ENCODE peak calls at places on chromosomes 4 and X, in six cellular contexts. D is mucosa of descending colon, Y is fibroblast of lung, K is heart right ventricle, R is epithelial cell of esophagus, M is suprapubic skin. X is an unnamed sample.

GRCh38 chr4:4247711-4248035 is 350 bp downstream of the TMEM128 start:
- DNase-seq in D (no peak), Y (no peak), K (no peak), R (no peak), M (no peak), X (no peak)

GRCh38 chr4:67327245-67327860 is 217.9 kb downstream of the CENPC start:
- DNase-seq in D (no peak), Y (peak), K (no peak), R (peak), M (no peak), X (no peak)

GRCh38 chr4:14431155-14432134 is 570.8 kb upstream of the CPEB2 start:
- DNase-seq in D (no peak), Y (no peak), K (no peak), R (no peak), M (no peak), X (no peak)

GRCh38 chr4:8355864-8356565 is 84.5 kb downstream of the ACOX3 start:
- DNase-seq in D (no peak), Y (no peak), K (no peak), R (peak), M (no peak), X (peak)

GRCh38 chr4:36333303-36333877 is 52.0 kb downstream of the DTHD1 start:
- DNase-seq in D (no peak), Y (no peak), K (no peak), R (no peak), M (no peak), X (no peak)

GRCh38 chr4:52015366-52015765 is 4.8 kb downstream of the LRRC66 start:
- DNase-seq in D (no peak), Y (peak), K (no peak), R (no peak), M (no peak), X (no peak)

GRCh38 chr4:102809190-102809589 is 18.2 kb downstream of the UBE2D3 start:
- DNase-seq in D (no peak), Y (no peak), K (no peak), R (no peak), M (no peak), X (no peak)

GRCh38 chr4:105709081-105709450 is 482 bp downstream of the GSTCD start:
- DNase-seq in D (no peak), Y (peak), K (no peak), R (peak), M (peak), X (peak)

GRCh38 chr4:73127839-73128448 is 58.4 kb upstream of the COX18 start:
- DNase-seq in D (no peak), Y (peak), K (no peak), R (peak), M (no peak), X (no peak)

GRCh38 chrX:20906571-20906970 is 467.6 kb upstream of the CNKSR2 start:
- DNase-seq in D (no peak), Y (no peak), K (no peak), R (peak), M (no peak), X (peak)

GRCh38 chrX:69291111-69291510 is 125.9 kb upstream of the PJA1 start:
- DNase-seq in D (no peak), Y (no peak), K (no peak), R (no peak), M (no peak), X (no peak)

GRCh38 chrX:40245411-40246140 is 147.8 kb upstream of the BCOR start:
- DNase-seq in D (no peak), Y (peak), K (no peak), R (no peak), M (no peak), X (no peak)

GRCh38 chr4:143558823-143559756 is 45.6 kb downstream of the SMARCA5 start:
- DNase-seq in D (peak), Y (peak), K (peak), R (peak), M (peak), X (peak)

GRCh38 chrX:48938721-48939416 is 18.5 kb downstream of the OTUD5 start:
- DNase-seq in D (no peak), Y (no peak), K (no peak), R (no peak), M (no peak), X (no peak)

GRCh38 chr4:120902925-120903324 is 19.6 kb downstream of the PRDM5 start:
- DNase-seq in D (no peak), Y (no peak), K (no peak), R (no peak), M (no peak), X (no peak)

GRCh38 chrX:49308604-49309269 is 5.3 kb downstream of the GAGE10 start:
- DNase-seq in D (no peak), Y (peak), K (no peak), R (no peak), M (no peak), X (peak)

GRCh38 chr4:17030543-17030942 is 132.1 kb upstream of the LDB2 start:
- DNase-seq in D (no peak), Y (peak), K (no peak), R (peak), M (no peak), X (peak)

GRCh38 chr4:39228377-39228776 is 46.0 kb downstream of the WDR19 start:
- DNase-seq in D (no peak), Y (no peak), K (no peak), R (no peak), M (no peak), X (no peak)

GRCh38 chr4:3352505-3352904 is 59.7 kb downstream of the RGS12 start:
- DNase-seq in D (no peak), Y (no peak), K (no peak), R (no peak), M (no peak), X (no peak)

GRCh38 chr4:917466-917865 is 14.7 kb downstream of the GAK start:
- DNase-seq in D (no peak), Y (no peak), K (no peak), R (no peak), M (peak), X (no peak)

GRCh38 chrX:74535211-74535621 is 79.2 kb downstream of the RLIM start:
- DNase-seq in D (no peak), Y (peak), K (no peak), R (peak), M (no peak), X (no peak)
- H3K4me3 ChIP-seq in D (no peak), Y (peak), K (peak), R (peak), M (peak), X (peak)

GRCh38 chrX:38940547-38940946 is 139.3 kb downstream of the MID1IP1 start:
- DNase-seq in D (no peak), Y (peak), K (no peak), R (peak), M (no peak), X (no peak)
- H3K4me3 ChIP-seq in D (no peak), Y (no peak), K (no peak), R (no peak), M (no peak), X (no peak)

DNA sequence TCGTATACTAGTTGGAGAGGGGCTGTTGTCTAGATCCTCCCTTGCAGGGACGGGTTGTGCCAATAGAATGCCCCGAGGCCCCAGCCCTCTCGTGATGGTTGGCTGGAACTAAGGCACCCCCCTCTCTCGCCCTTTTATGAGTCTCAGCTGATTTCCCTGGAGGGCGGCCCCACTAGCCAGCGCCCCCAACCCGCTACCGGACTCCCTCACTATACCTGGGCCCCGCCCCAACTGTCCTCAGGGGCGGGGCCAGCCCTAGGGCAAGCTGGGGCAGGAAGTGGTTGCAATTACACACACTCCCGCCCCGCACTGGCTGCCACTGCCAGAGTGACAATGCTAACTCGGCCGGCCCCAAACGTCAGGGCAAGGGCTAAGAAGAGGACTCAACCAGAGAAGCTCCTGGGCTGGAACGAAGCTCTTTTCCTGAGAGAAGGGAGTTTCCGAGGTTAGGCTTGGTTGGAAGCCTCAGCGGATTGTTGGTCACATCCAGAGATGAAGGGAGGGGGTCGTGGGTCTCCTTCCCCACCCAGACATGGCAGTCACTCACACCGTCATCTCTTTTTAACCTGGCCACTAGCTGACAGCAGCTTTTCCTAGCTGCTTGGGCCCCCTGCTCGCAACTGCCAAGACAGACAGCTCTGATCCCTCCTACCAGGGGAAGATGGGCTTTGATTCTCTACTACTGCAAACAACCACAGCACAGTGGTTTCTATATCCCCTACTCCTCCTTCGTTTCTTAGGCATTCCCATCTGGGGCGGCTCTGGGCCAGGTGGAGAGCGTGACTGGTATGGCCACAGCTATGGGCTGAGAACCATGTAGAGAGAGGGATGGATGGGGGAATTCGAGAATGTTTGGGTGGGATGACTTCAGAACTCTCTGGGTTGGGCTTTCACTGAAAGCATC is 21.0 kb upstream of the BCORL1 start:
- DNase-seq in D (peak), Y (no peak), K (peak), R (peak), M (peak), X (peak)
- H3K4me3 ChIP-seq in D (no peak), Y (no peak), K (no peak), R (no peak), M (peak), X (no peak)

DNA sequence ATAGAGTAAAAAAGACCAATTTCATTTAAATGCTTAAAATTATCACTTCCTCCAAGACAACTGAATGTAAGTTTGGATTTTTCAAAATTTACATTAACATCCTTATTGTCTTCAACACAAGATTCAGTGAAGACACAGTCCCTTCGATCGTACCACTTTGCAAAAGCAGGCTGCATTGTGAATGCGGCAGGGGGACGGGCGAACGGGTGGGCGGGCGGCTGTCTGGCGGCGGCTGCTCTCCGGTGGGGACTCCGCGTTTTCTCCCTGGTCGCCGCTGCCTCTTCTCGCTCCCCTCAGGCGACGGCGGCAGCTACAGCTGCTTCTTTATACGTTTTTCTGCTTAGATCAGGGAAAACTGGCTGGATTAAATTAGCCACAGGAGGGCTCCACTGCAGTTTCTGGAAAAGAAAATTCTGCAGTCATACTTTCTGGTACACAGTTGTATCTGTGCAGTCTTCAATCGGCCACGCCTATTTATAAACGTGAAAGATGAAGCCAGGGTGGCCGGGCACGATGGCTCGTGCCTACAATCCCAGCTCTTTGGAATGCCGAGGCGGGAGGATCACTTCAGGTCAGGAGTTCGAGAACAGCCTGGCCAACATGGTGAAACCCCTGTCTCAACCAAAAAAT is 33.9 kb upstream of the HPF1 start:
- DNase-seq in D (peak), Y (peak), K (peak), R (peak), M (peak), X (peak)
- H3K4me3 ChIP-seq in D (no peak), Y (peak), K (peak), R (no peak), M (peak), X (peak)

GRCh38 chrX:11366998-11367595 is 73.9 kb downstream of the AMELX start:
- DNase-seq in D (no peak), Y (no peak), K (no peak), R (no peak), M (no peak), X (no peak)

GRCh38 chrX:11367609-11368430 is 74.6 kb downstream of the AMELX start:
- DNase-seq in D (no peak), Y (peak), K (no peak), R (peak), M (no peak), X (no peak)

GRCh38 chrX:11365426-11365825 is 72.2 kb downstream of the AMELX start:
- DNase-seq in D (no peak), Y (no peak), K (no peak), R (no peak), M (no peak), X (no peak)

GRCh38 chrX:11364835-11365234 is 71.6 kb downstream of the AMELX start:
- DNase-seq in D (no peak), Y (no peak), K (no peak), R (no peak), M (no peak), X (no peak)

DNA sequence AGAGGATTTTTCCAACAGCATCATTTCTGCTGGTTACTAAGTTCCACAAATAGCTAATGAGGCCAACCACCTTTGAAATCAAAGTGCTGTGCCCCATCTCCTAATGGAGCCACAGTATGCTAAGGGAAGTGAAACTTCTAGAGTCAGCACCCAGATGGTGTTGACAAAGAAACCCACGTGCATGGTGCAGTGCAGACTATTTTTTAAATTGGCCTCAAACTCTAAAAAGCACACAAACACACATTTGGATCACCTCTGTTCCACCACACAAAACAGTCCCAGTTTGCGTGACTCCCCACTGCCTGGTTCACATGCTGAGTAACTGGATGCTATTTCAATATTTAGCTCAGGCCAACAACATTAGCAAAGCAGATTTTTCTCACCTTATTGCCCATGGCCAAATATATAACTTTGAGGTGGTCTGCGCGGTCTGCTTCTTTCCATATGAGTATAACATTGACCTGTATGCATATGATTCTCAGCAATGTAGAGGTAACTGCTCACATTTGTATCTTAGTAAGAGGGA is 69.9 kb downstream of the AMELX start:
- DNase-seq in D (no peak), Y (no peak), K (no peak), R (no peak), M (no peak), X (no peak)
- H3K4me3 ChIP-seq in D (no peak), Y (no peak), K (no peak), R (no peak), M (no peak), X (no peak)